ENCODE peak calls at places on chromosomes 16 and 17, in five cellular contexts. Q is A549, C is cardiac fibroblast, O is bronchial epithelial cell, N is DMS79 treated with DMSO at 0.1 percent for 48 hours. R is an unnamed sample.

GRCh38 chr16:80954985-80955384 is 51.7 kb downstream of the CMC2 start:
- DNase-seq in Q (no peak), C (no peak), O (peak), N (no peak), R (no peak)

GRCh38 chr17:9307313-9307998 is 268.2 kb downstream of the STX8 start:
- DNase-seq in Q (no peak), C (peak), O (no peak), N (no peak), R (no peak)

GRCh38 chr17:73261952-73262675 is 434 bp upstream of the CPSF4L start:
- DNase-seq in Q (no peak), C (no peak), O (peak), N (no peak), R (no peak)

GRCh38 chr16:46822270-46822669 is 8.7 kb downstream of the C16orf87 start:
- DNase-seq in Q (no peak), C (peak), O (no peak), N (no peak), R (peak)

GRCh38 chr16:3907586-3907985 is 27.1 kb upstream of the CREBBP start:
- DNase-seq in Q (no peak), C (no peak), O (no peak), N (no peak), R (no peak)

GRCh38 chr17:80254396-80255241 is 6.0 kb upstream of the RNF213 start:
- DNase-seq in Q (peak), C (peak), O (peak), N (peak), R (peak)

GRCh38 chr17:76586741-76587487 is 1.3 kb upstream of the ST6GALNAC2 start:
- DNase-seq in Q (no peak), C (no peak), O (peak), N (peak), R (peak)

GRCh38 chr16:9402293-9402865 is 310.9 kb downstream of the HAPSTR1 start:
- DNase-seq in Q (no peak), C (no peak), O (no peak), N (no peak), R (no peak)

GRCh38 chr17:17122781-17123483 is 80.7 kb downstream of the MPRIP start:
- DNase-seq in Q (no peak), C (no peak), O (no peak), N (no peak), R (no peak)

GRCh38 chr17:80891096-80892018 is 100.3 kb upstream of the CHMP6 start:
- DNase-seq in Q (peak), C (peak), O (peak), N (no peak), R (peak)

GRCh38 chr16:29649560-29650494 is 13.2 kb upstream of the SPN start:
- DNase-seq in Q (no peak), C (no peak), O (no peak), N (peak), R (peak)

R was measured in GM13976.